ENCODE peak calls at places on chromosomes 12 and 14, in four cellular contexts. L is left kidney; Q is stimulated activated CD4-positive, alpha-beta T cell treated with anti-CD3 and anti-CD28 coated beads, Interleukin-1b, Interleukin-23, amount 100 ng/mL, for 24 hours; G is HuH-7. P is an unnamed sample.

GRCh38 chr14:36509056-36509917 is 10.7 kb downstream of the NKX2-1 start:
- DNase-seq in L (peak), Q (no peak), G (no peak), P (no peak)

GRCh38 chr12:109567967-109568366 is 5.3 kb downstream of the MMAB start:
- DNase-seq in L (no peak), Q (no peak), G (no peak), P (no peak)

GRCh38 chr14:59679872-59680271 is 103.3 kb upstream of the CCDC175 start:
- DNase-seq in L (peak), Q (no peak), G (no peak), P (no peak)

GRCh38 chr14:73167727-73168126 is 31.4 kb downstream of the PSEN1 start:
- DNase-seq in L (no peak), Q (no peak), G (no peak), P (no peak)

GRCh38 chr12:122869207-122869973 is 26.5 kb downstream of the VPS37B start:
- DNase-seq in L (no peak), Q (no peak), G (no peak), P (no peak)

GRCh38 chr14:66624319-66624937 is 116.5 kb downstream of the GPHN start:
- DNase-seq in L (peak), Q (no peak), G (peak), P (peak)

GRCh38 chr12:105617141-105617540 is 286.6 kb downstream of the C12orf75 start:
- DNase-seq in L (peak), Q (no peak), G (no peak), P (no peak)

GRCh38 chr12:56374726-56375597 is 12.3 kb upstream of the APOF start:
- DNase-seq in L (peak), Q (no peak), G (no peak), P (no peak)

GRCh38 chr14:61528591-61529021 is 166.7 kb upstream of the HIF1A start:
- DNase-seq in L (no peak), Q (no peak), G (no peak), P (no peak)

GRCh38 chr14:66069830-66070541 is 416.2 kb upstream of the CCDC196 start:
- DNase-seq in L (no peak), Q (no peak), G (no peak), P (no peak)

GRCh38 chr14:77260631-77261030 is 10.4 kb downstream of the NGB start:
- DNase-seq in L (no peak), Q (no peak), G (no peak), P (no peak)

GRCh38 chr12:117518594-117519270 is 157.3 kb upstream of the NOS1 start:
- DNase-seq in L (no peak), Q (no peak), G (no peak), P (no peak)

GRCh38 chr12:2593045-2593444 is 201.7 kb upstream of the FKBP4 start:
- DNase-seq in L (no peak), Q (no peak), G (no peak), P (no peak)

GRCh38 chr12:84842406-84843013 is 70.1 kb downstream of the SLC6A15 start:
- DNase-seq in L (peak), Q (no peak), G (peak), P (no peak)

GRCh38 chr14:96424104-96424989 is 32.4 kb downstream of the AK7 start:
- DNase-seq in L (peak), Q (no peak), G (peak), P (no peak)

GRCh38 chr12:104930388-104931326 is 27.4 kb downstream of the SLC41A2 start:
- DNase-seq in L (no peak), Q (peak), G (no peak), P (no peak)

P was measured in mesothelial cell of epicardium.